ENCODE peak calls at places on chromosomes 13 and 19, in nine cellular contexts. H, B, J, N, D, F, U, X and P are unnamed samples.

GRCh38 chr13:107788464-107789165 is 426.7 kb downstream of the LIG4 start:
- DNase-seq in H (no peak), B (no peak), J (no peak), N (no peak), D (no peak), F (no peak), U (no peak), X (no peak), P (no peak)

GRCh38 chr13:43196171-43196611 is 172.8 kb downstream of the DNAJC15 start:
- DNase-seq in H (peak; percentile 13), B (no peak), J (no peak), N (no peak), D (no peak), F (no peak), U (no peak), X (no peak), P (no peak)

GRCh38 chr13:46490129-46490528 is 62.8 kb upstream of the LRCH1 start:
- DNase-seq in H (no peak), B (no peak), J (no peak), N (no peak), D (no peak), F (no peak), U (no peak), X (no peak), P (no peak)

GRCh38 chr13:109156181-109156935 is 526.9 kb downstream of the MYO16 start:
- DNase-seq in H (no peak), B (peak; percentile 76), J (no peak), N (no peak), D (peak; percentile 45), F (no peak), U (no peak), X (no peak), P (no peak)

GRCh38 chr19:41872384-41872774 is 4.7 kb upstream of the CD79A start:
- DNase-seq in H (no peak), B (no peak), J (no peak), N (no peak), D (no peak), F (no peak), U (no peak), X (no peak), P (no peak)

GRCh38 chr19:10142701-10143375 is 23.1 kb upstream of the EIF3G start:
- DNase-seq in H (no peak), B (no peak), J (no peak), N (no peak), D (no peak), F (peak; percentile 61), U (peak; percentile 14), X (no peak), P (no peak)

GRCh38 chr19:17021793-17022590 is 4.6 kb downstream of the CPAMD8 start:
- DNase-seq in H (no peak), B (no peak), J (no peak), N (no peak), D (no peak), F (no peak), U (no peak), X (no peak), P (no peak)

GRCh38 chr13:49977992-49978391 is 18.9 kb upstream of the TRIM13 start:
- DNase-seq in H (no peak), B (no peak), J (no peak), N (no peak), D (no peak), F (no peak), U (no peak), X (no peak), P (no peak)

GRCh38 chr13:44396963-44397580 is 23.4 kb downstream of the SERP2 start:
- DNase-seq in H (no peak), B (no peak), J (no peak), N (no peak), D (no peak), F (no peak), U (no peak), X (no peak), P (no peak)

GRCh38 chr13:66657165-66657895 is 572.8 kb downstream of the PCDH9 start:
- DNase-seq in H (peak; percentile 99), B (peak; percentile 89), J (no peak), N (peak; percentile 98), D (peak; percentile 57), F (no peak), U (no peak), X (peak; percentile 80), P (peak; percentile 70)

GRCh38 chr19:33064778-33065550 is at the start of gene RHPN2:
- DNase-seq in H (peak; percentile 57), B (peak; percentile 84), J (no peak), N (peak; percentile 87), D (no peak), F (no peak), U (peak; percentile 25), X (no peak), P (no peak)

GRCh38 chr19:53782698-53783097 is 41.4 kb downstream of the NLRP12 start:
- DNase-seq in H (no peak), B (no peak), J (no peak), N (no peak), D (no peak), F (no peak), U (no peak), X (no peak), P (no peak)

GRCh38 chr19:35179830-35180229 is 25.3 kb downstream of the FXYD5 start:
- DNase-seq in H (no peak), B (no peak), J (no peak), N (no peak), D (no peak), F (no peak), U (no peak), X (no peak), P (no peak)